ENCODE peak calls at places on chromosome 3, in four cellular contexts. One of them, this sample, is unnamed.

GRCh38 chr3:14771593-14772497 is 46.9 kb upstream of the FGD5 start:
- DNase-seq in KG1: no peak
- DNase-seq in NCI-H1436: no peak
- DNase-seq in tibial nerve: no peak
- DNase-seq in this sample: no peak

GRCh38 chr3:69505770-69506407 is 120.0 kb upstream of the FRMD4B start:
- DNase-seq in KG1: no peak
- DNase-seq in NCI-H1436: no peak
- DNase-seq in tibial nerve: no peak
- DNase-seq in this sample: no peak

GRCh38 chr3:52891164-52891563 is 6.2 kb downstream of the STIMATE start:
- DNase-seq in tibial nerve: no peak
- DNase-seq in NCI-H1436: no peak
- DNase-seq in KG1: no peak
- DNase-seq in this sample: no peak

GRCh38 chr3:51500632-51501131 is 867 bp upstream of the DCAF1 start:
- DNase-seq in KG1: no peak
- DNase-seq in NCI-H1436: no peak
- DNase-seq in tibial nerve: no peak
- DNase-seq in this sample: no peak

GRCh38 chr3:99475229-99475628 is 163.2 kb upstream of the COL8A1 start:
- DNase-seq in tibial nerve: no peak
- DNase-seq in NCI-H1436: no peak
- DNase-seq in KG1: no peak
- DNase-seq in this sample: no peak

GRCh38 chr3:177470200-177470941 is 273.1 kb upstream of the TBL1XR1 start:
- DNase-seq in NCI-H1436: no peak
- DNase-seq in KG1: no peak
- DNase-seq in tibial nerve: no peak
- DNase-seq in this sample: no peak

GRCh38 chr3:128432301-128432897 is 34.3 kb downstream of the DNAJB8 start:
- DNase-seq in KG1: no peak
- DNase-seq in tibial nerve: no peak
- DNase-seq in NCI-H1436: peak
- DNase-seq in this sample: no peak

GRCh38 chr3:148466143-148466542 is 231.6 kb upstream of the AGTR1 start:
- DNase-seq in NCI-H1436: no peak
- DNase-seq in tibial nerve: no peak
- DNase-seq in KG1: no peak
- DNase-seq in this sample: no peak

GRCh38 chr3:64368163-64369025 is 143.1 kb upstream of the PRICKLE2 start:
- DNase-seq in NCI-H1436: no peak
- DNase-seq in KG1: no peak
- DNase-seq in tibial nerve: no peak
- DNase-seq in this sample: no peak

GRCh38 chr3:50830451-50830850 is 155.7 kb downstream of the DOCK3 start:
- DNase-seq in tibial nerve: no peak
- DNase-seq in KG1: no peak
- DNase-seq in NCI-H1436: no peak
- DNase-seq in this sample: no peak

GRCh38 chr3:168988867-168989266 is 674.6 kb downstream of the MECOM start:
- DNase-seq in NCI-H1436: no peak
- DNase-seq in tibial nerve: no peak
- DNase-seq in KG1: no peak
- DNase-seq in this sample: no peak

GRCh38 chr3:189900578-189900977 is 220.1 kb downstream of the P3H2 start:
- DNase-seq in NCI-H1436: no peak
- DNase-seq in KG1: no peak
- DNase-seq in tibial nerve: no peak
- DNase-seq in this sample: no peak

GRCh38 chr3:165259518-165260193 is 63.5 kb upstream of the SLITRK3 start:
- DNase-seq in KG1: no peak
- DNase-seq in tibial nerve: peak
- DNase-seq in NCI-H1436: no peak
- DNase-seq in this sample: no peak

GRCh38 chr3:140499114-140499757 is 178.6 kb upstream of the TRIM42 start:
- DNase-seq in NCI-H1436: peak
- DNase-seq in KG1: no peak
- DNase-seq in tibial nerve: no peak
- DNase-seq in this sample: no peak

GRCh38 chr3:160065282-160065681 is 76.6 kb downstream of the IL12A start:
- DNase-seq in KG1: no peak
- DNase-seq in NCI-H1436: no peak
- DNase-seq in tibial nerve: no peak
- DNase-seq in this sample: no peak

GRCh38 chr3:194243172-194243861 is 107.4 kb downstream of the HES1 start:
- DNase-seq in KG1: no peak
- DNase-seq in tibial nerve: no peak
- DNase-seq in NCI-H1436: no peak
- DNase-seq in this sample: no peak

GRCh38 chr3:17314171-17314570 is 428.3 kb downstream of the TBC1D5 start:
- DNase-seq in tibial nerve: no peak
- DNase-seq in KG1: no peak
- DNase-seq in NCI-H1436: no peak
- DNase-seq in this sample: no peak

GRCh38 chr3:52231502-52232278 is 6.2 kb upstream of the TLR9 start:
- DNase-seq in KG1: peak
- DNase-seq in NCI-H1436: peak
- DNase-seq in tibial nerve: peak
- DNase-seq in this sample: no peak

GRCh38 chr3:16058511-16058910 is 116.0 kb upstream of the GALNT15 start:
- DNase-seq in KG1: no peak
- DNase-seq in tibial nerve: no peak
- DNase-seq in NCI-H1436: no peak
- DNase-seq in this sample: no peak

GRCh38 chr3:14879161-14879888 is 60.6 kb downstream of the FGD5 start:
- DNase-seq in NCI-H1436: no peak
- DNase-seq in KG1: no peak
- DNase-seq in tibial nerve: no peak
- DNase-seq in this sample: no peak

GRCh38 chr3:61663728-61664492 is 102.5 kb downstream of the PTPRG start:
- DNase-seq in tibial nerve: no peak
- DNase-seq in NCI-H1436: no peak
- DNase-seq in KG1: no peak
- DNase-seq in this sample: no peak

GRCh38 chr3:37505415-37505814 is 331.0 kb upstream of the LRRFIP2 start:
- DNase-seq in NCI-H1436: no peak
- DNase-seq in tibial nerve: no peak
- DNase-seq in KG1: no peak
- DNase-seq in this sample: no peak